ENCODE peak calls at places on chromosomes 2 and 18, in eight cellular contexts. B, V, H, S, G, I, A and X are unnamed samples.

GRCh38 chr2:46094689-46095088 is 202.5 kb upstream of the EPAS1 start:
- DNase-seq in B (no peak), V (no peak), H (no peak), S (peak; percentile 15), G (no peak), I (no peak), A (no peak), X (no peak)

GRCh38 chr2:202072737-202073396 is at the start of gene KIAA2012:
- DNase-seq in B (no peak), V (no peak), H (no peak), S (no peak), G (peak; percentile 64), I (peak; percentile 56), A (peak; percentile 23), X (no peak)

GRCh38 chr2:64846175-64846574 is 143.0 kb upstream of the SLC1A4 start:
- DNase-seq in B (no peak), V (no peak), H (no peak), S (peak; percentile 53), G (no peak), I (no peak), A (no peak), X (no peak)

GRCh38 chr2:97763176-97763845 is 49.9 kb downstream of the ZAP70 start:
- DNase-seq in B (no peak), V (no peak), H (no peak), S (no peak), G (no peak), I (no peak), A (no peak), X (no peak)

GRCh38 chr18:62637807-62638687 is 77.3 kb upstream of the PHLPP1 start:
- DNase-seq in B (peak; percentile 44), V (peak; percentile 58), H (no peak), S (peak; percentile 44), G (peak; percentile 77), I (peak; percentile 38), A (peak; percentile 34), X (peak; percentile 61)

GRCh38 chr2:181738074-181738473 is 57.8 kb upstream of the NEUROD1 start:
- DNase-seq in B (no peak), V (peak; percentile 9), H (no peak), S (peak; percentile 20), G (peak; percentile 49), I (peak; percentile 18), A (no peak), X (no peak)

GRCh38 chr2:68172990-68173715 is 15.5 kb downstream of the PNO1 start:
- DNase-seq in B (no peak), V (no peak), H (no peak), S (no peak), G (no peak), I (no peak), A (no peak), X (no peak)

GRCh38 chr18:67010916-67011315 is 407.0 kb upstream of the CDH19 start:
- DNase-seq in B (no peak), V (no peak), H (no peak), S (peak; percentile 11), G (no peak), I (no peak), A (no peak), X (no peak)

GRCh38 chr2:173307287-173307686 is 47.4 kb upstream of the CDCA7 start:
- DNase-seq in B (no peak), V (peak; percentile 73), H (no peak), S (no peak), G (peak; percentile 44), I (peak; percentile 39), A (no peak), X (no peak)

GRCh38 chr18:79738041-79738461 is 58.4 kb downstream of the CTDP1 start:
- DNase-seq in B (no peak), V (no peak), H (no peak), S (no peak), G (no peak), I (no peak), A (no peak), X (no peak)

GRCh38 chr18:33833847-33834246 is 255.8 kb downstream of the ASXL3 start:
- DNase-seq in B (no peak), V (peak; percentile 41), H (no peak), S (no peak), G (no peak), I (no peak), A (no peak), X (no peak)

DNA sequence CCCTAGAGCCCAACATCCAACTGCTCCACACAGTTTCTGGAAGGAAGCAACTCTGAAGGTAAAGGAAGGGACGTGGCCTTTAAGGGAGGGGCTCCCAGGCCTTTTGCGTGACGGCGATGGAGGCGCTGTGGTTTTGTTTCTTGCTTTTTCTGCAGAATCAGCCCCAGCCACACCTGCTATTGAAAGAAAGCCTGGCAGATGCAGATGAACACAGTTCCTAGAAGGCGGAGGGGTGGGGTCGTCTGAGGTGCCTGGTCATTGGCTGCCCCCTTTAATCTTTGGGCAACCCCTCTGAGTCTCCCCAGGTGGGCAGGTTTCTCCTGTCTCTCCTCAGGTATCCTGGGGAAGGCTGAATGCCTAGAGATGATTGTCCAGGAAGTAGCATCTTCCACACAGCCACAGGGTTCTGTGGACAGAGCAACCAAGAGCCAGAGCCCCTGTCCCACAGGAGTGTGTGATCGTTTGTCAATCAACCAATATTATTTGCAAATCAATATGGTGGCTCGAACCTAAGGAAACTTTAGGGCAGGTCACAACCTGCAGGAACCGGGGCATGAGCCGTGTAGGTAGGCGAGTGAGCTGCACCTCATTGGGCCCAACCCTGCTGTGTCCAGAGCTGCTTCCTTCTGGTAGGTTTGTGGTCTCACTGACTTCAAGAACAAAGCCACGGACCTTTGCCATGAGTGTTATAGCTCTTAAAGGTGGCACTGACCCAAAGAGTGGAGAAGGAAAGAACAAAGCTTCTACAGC is 104.4 kb downstream of the NDUFA10 start:
- DNase-seq in B (no peak), V (no peak), H (no peak), S (no peak), G (no peak), I (no peak), A (no peak), X (peak; percentile 62)
- TF ChIP-seq EZH2phosphoT487 in B (no peak), V (no peak), H (no peak), S (no peak), G (no peak), I (no peak), A (no peak), X (no peak)

GRCh38 chr2:128300151-128300550 is 18.5 kb downstream of the HS6ST1 start:
- DNase-seq in B (no peak), V (no peak), H (no peak), S (no peak), G (no peak), I (no peak), A (no peak), X (no peak)

GRCh38 chr2:128301501-128301966 is 17.1 kb downstream of the HS6ST1 start:
- DNase-seq in B (no peak), V (no peak), H (no peak), S (peak; percentile 99), G (no peak), I (no peak), A (no peak), X (no peak)

GRCh38 chr2:128301021-128301420 is 17.6 kb downstream of the HS6ST1 start:
- DNase-seq in B (no peak), V (no peak), H (no peak), S (no peak), G (no peak), I (no peak), A (no peak), X (no peak)

GRCh38 chr2:128299628-128300027 is 19.0 kb downstream of the HS6ST1 start:
- DNase-seq in B (no peak), V (no peak), H (no peak), S (no peak), G (no peak), I (no peak), A (peak; percentile 68), X (no peak)

GRCh38 chr2:128300621-128301020 is 18.0 kb downstream of the HS6ST1 start:
- DNase-seq in B (no peak), V (no peak), H (no peak), S (no peak), G (no peak), I (no peak), A (no peak), X (no peak)
- H3K4me1 ChIP-seq in B (peaks cover 40% of the 10 kb centered on the region), V (peaks cover 19% of the 10 kb centered on the region), H (peaks cover 10% of the 10 kb centered on the region), S (peaks cover 26% of the 10 kb centered on the region), G (peaks cover 18% of the 10 kb centered on the region), I (peaks cover 9% of the 10 kb centered on the region), A (peaks cover 68% of the 10 kb centered on the region), X (no peaks in the 10 kb centered on the region)

GRCh38 chr18:50009772-50010171 is 185.2 kb downstream of the MYO5B start:
- DNase-seq in B (peak; percentile 52), V (peak; percentile 36), H (peak; percentile 52), S (peak; percentile 46), G (peak; percentile 74), I (peak; percentile 68), A (peak; percentile 57), X (peak; percentile 68)
- H3K4me3 ChIP-seq in B (no peak overlapping the region), V (no peak overlapping the region), H (no peak overlapping the region), S (no peak overlapping the region), G (no peak overlapping the region), I (no peak overlapping the region), A (no peak overlapping the region), X (no peak overlapping the region)

DNA sequence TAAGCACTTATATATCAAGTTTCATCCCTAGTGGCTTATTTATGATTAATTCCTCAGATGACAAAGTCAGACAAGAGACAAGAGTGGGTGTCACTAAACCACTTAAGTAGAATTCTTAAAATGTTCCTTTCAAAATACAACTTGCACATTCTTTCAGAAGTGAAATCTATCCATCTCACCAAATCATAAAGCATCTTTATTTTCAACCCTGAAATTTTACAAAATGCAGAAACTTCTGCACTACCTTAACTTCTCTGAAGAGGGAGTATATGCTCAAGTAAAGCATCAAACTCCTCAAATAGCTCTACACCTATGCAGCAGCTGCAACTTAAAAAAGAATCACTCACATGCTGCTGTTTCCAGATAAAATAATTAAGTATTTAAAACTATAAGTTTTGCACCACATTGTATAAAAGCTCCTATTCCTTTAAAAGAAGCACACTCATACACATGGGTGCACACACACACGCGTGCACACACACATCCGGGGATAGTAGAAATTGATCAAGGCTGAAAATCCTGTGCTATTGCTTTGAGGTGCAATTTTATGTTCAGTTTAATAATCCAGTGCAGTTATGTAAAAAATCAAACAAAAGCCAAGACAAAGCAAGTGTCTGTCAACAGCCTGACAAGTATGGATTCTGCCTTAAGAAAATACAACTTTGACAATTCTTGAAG is 244.5 kb downstream of the TCF4 start:
- DNase-seq in B (no peak), V (peak; percentile 26), H (peak; percentile 33), S (peak; percentile 66), G (peak; percentile 60), I (no peak), A (no peak), X (peak; percentile 44)
- TF ChIP-seq EZH2phosphoT487 in B (no peak), V (no peak), H (no peak), S (no peak), G (no peak), I (no peak), A (no peak), X (no peak)

DNA sequence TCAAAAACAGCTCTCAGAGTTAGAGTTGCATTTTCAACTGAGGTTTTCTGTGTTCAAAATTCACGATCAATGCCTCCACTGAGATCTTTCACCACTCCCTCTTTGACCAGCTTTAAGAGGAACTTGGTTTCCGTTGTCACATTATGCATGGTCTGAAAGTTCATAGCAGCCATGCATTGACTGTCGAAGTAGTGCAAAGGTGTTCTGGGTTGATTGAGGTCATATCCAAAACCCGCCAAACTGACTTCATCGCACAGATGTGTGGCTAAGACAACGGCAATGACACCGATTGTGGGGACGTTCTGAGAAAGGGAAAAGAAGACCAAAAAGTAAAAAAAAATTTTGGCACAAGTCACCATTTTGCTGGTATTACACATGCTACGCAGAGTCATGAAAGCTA is 48.7 kb downstream of the ST3GAL5 start:
- DNase-seq in B (no peak), V (no peak), H (no peak), S (no peak), G (no peak), I (no peak), A (no peak), X (no peak)
- H3K4me1 ChIP-seq in B (no peaks in the 10 kb centered on the region), V (no peaks in the 10 kb centered on the region), H (no peaks in the 10 kb centered on the region), S (no peaks in the 10 kb centered on the region), G (no peaks in the 10 kb centered on the region), I (no peaks in the 10 kb centered on the region), A (no peaks in the 10 kb centered on the region), X (no peaks in the 10 kb centered on the region)